ENCODE peak calls at places on chromosomes 11 and 22, in six cellular contexts. One of them, this sample, is unnamed.

GRCh38 chr11:19326499-19326898 is 85.8 kb upstream of the E2F8 start:
- DNase-seq in dorsolateral prefrontal cortex: no peak
- DNase-seq in MCF 10A: peak; percentile 41
- DNase-seq in Calu3: no peak
- DNase-seq in stimulated activated CD8-positive, alpha-beta memory T cell treated with anti-CD3 and anti-CD28 coated beads, Interleukin-7, amount 100 ng/mL, for 1 hour: no peak
- DNase-seq in skeletal muscle cell: no peak
- DNase-seq in this sample: no peak

GRCh38 chr22:42188808-42189447 is 58.3 kb upstream of the CYP2D6 start:
- DNase-seq in skeletal muscle cell: no peak
- DNase-seq in MCF 10A: peak; percentile 61
- DNase-seq in Calu3: peak; percentile 62
- DNase-seq in stimulated activated CD8-positive, alpha-beta memory T cell treated with anti-CD3 and anti-CD28 coated beads, Interleukin-7, amount 100 ng/mL, for 1 hour: no peak
- DNase-seq in dorsolateral prefrontal cortex: no peak
- DNase-seq in this sample: peak; percentile 51

GRCh38 chr11:2830886-2831285 is 54.7 kb downstream of the CDKN1C start:
- DNase-seq in dorsolateral prefrontal cortex: no peak
- DNase-seq in skeletal muscle cell: no peak
- DNase-seq in MCF 10A: no peak
- DNase-seq in Calu3: no peak
- DNase-seq in stimulated activated CD8-positive, alpha-beta memory T cell treated with anti-CD3 and anti-CD28 coated beads, Interleukin-7, amount 100 ng/mL, for 1 hour: no peak
- DNase-seq in this sample: no peak

GRCh38 chr22:22060200-22061084 is 77.9 kb upstream of the TOP3B start:
- DNase-seq in MCF 10A: peak; percentile 61
- DNase-seq in stimulated activated CD8-positive, alpha-beta memory T cell treated with anti-CD3 and anti-CD28 coated beads, Interleukin-7, amount 100 ng/mL, for 1 hour: no peak
- DNase-seq in Calu3: peak; percentile 85
- DNase-seq in dorsolateral prefrontal cortex: peak; percentile 77
- DNase-seq in skeletal muscle cell: no peak
- DNase-seq in this sample: no peak

GRCh38 chr22:39456262-39457046 is at the start of gene MGAT3:
- DNase-seq in MCF 10A: no peak
- DNase-seq in skeletal muscle cell: no peak
- DNase-seq in Calu3: no peak
- DNase-seq in stimulated activated CD8-positive, alpha-beta memory T cell treated with anti-CD3 and anti-CD28 coated beads, Interleukin-7, amount 100 ng/mL, for 1 hour: no peak
- DNase-seq in dorsolateral prefrontal cortex: no peak
- DNase-seq in this sample: no peak

GRCh38 chr11:75173336-75173735 is 22.4 kb downstream of the SLCO2B1 start:
- DNase-seq in MCF 10A: no peak
- DNase-seq in Calu3: no peak
- DNase-seq in dorsolateral prefrontal cortex: no peak
- DNase-seq in skeletal muscle cell: no peak
- DNase-seq in stimulated activated CD8-positive, alpha-beta memory T cell treated with anti-CD3 and anti-CD28 coated beads, Interleukin-7, amount 100 ng/mL, for 1 hour: no peak
- DNase-seq in this sample: no peak

GRCh38 chr11:132125855-132126841 is 755.7 kb downstream of the NTM start:
- DNase-seq in Calu3: no peak
- DNase-seq in stimulated activated CD8-positive, alpha-beta memory T cell treated with anti-CD3 and anti-CD28 coated beads, Interleukin-7, amount 100 ng/mL, for 1 hour: no peak
- DNase-seq in MCF 10A: no peak
- DNase-seq in dorsolateral prefrontal cortex: no peak
- DNase-seq in skeletal muscle cell: peak; percentile 54
- DNase-seq in this sample: no peak

GRCh38 chr11:15208570-15209222 is 94.0 kb downstream of the INSC start:
- DNase-seq in stimulated activated CD8-positive, alpha-beta memory T cell treated with anti-CD3 and anti-CD28 coated beads, Interleukin-7, amount 100 ng/mL, for 1 hour: peak; percentile 30
- DNase-seq in Calu3: peak; percentile 86
- DNase-seq in dorsolateral prefrontal cortex: peak; percentile 75
- DNase-seq in skeletal muscle cell: no peak
- DNase-seq in MCF 10A: peak; percentile 71
- DNase-seq in this sample: no peak

GRCh38 chr22:40123387-40123786 is 54.3 kb upstream of the TNRC6B start:
- DNase-seq in stimulated activated CD8-positive, alpha-beta memory T cell treated with anti-CD3 and anti-CD28 coated beads, Interleukin-7, amount 100 ng/mL, for 1 hour: no peak
- DNase-seq in Calu3: no peak
- DNase-seq in dorsolateral prefrontal cortex: no peak
- DNase-seq in skeletal muscle cell: no peak
- DNase-seq in MCF 10A: no peak
- DNase-seq in this sample: no peak

GRCh38 chr11:65425971-65426838 is 3.6 kb downstream of the NEAT1 start:
- DNase-seq in stimulated activated CD8-positive, alpha-beta memory T cell treated with anti-CD3 and anti-CD28 coated beads, Interleukin-7, amount 100 ng/mL, for 1 hour: no peak
- DNase-seq in Calu3: no peak
- DNase-seq in skeletal muscle cell: no peak
- DNase-seq in MCF 10A: peak; percentile 90
- DNase-seq in dorsolateral prefrontal cortex: no peak
- DNase-seq in this sample: no peak

GRCh38 chr11:65111537-65112225 is at the start of gene TM7SF2:
- DNase-seq in stimulated activated CD8-positive, alpha-beta memory T cell treated with anti-CD3 and anti-CD28 coated beads, Interleukin-7, amount 100 ng/mL, for 1 hour: peak; percentile 75
- DNase-seq in Calu3: peak; percentile 97
- DNase-seq in MCF 10A: peak; percentile 96
- DNase-seq in dorsolateral prefrontal cortex: peak; percentile 98
- DNase-seq in skeletal muscle cell: peak; percentile 62
- DNase-seq in this sample: no peak

GRCh38 chr11:8222820-8223512 is 40.7 kb downstream of the LMO1 start:
- DNase-seq in MCF 10A: no peak
- DNase-seq in stimulated activated CD8-positive, alpha-beta memory T cell treated with anti-CD3 and anti-CD28 coated beads, Interleukin-7, amount 100 ng/mL, for 1 hour: no peak
- DNase-seq in Calu3: no peak
- DNase-seq in skeletal muscle cell: no peak
- DNase-seq in dorsolateral prefrontal cortex: no peak
- DNase-seq in this sample: no peak

GRCh38 chr11:111923951-111924350 is 5.2 kb downstream of the C11orf52 start:
- DNase-seq in stimulated activated CD8-positive, alpha-beta memory T cell treated with anti-CD3 and anti-CD28 coated beads, Interleukin-7, amount 100 ng/mL, for 1 hour: no peak
- DNase-seq in Calu3: no peak
- DNase-seq in skeletal muscle cell: no peak
- DNase-seq in MCF 10A: no peak
- DNase-seq in dorsolateral prefrontal cortex: no peak
- DNase-seq in this sample: no peak

GRCh38 chr11:94641167-94641761 is 74.1 kb downstream of the PIWIL4 start:
- DNase-seq in skeletal muscle cell: no peak
- DNase-seq in Calu3: no peak
- DNase-seq in dorsolateral prefrontal cortex: no peak
- DNase-seq in MCF 10A: no peak
- DNase-seq in stimulated activated CD8-positive, alpha-beta memory T cell treated with anti-CD3 and anti-CD28 coated beads, Interleukin-7, amount 100 ng/mL, for 1 hour: no peak
- DNase-seq in this sample: no peak

GRCh38 chr11:66870131-66870530 is 13.3 kb downstream of the LRFN4 start:
- DNase-seq in Calu3: no peak
- DNase-seq in skeletal muscle cell: no peak
- DNase-seq in dorsolateral prefrontal cortex: no peak
- DNase-seq in MCF 10A: no peak
- DNase-seq in stimulated activated CD8-positive, alpha-beta memory T cell treated with anti-CD3 and anti-CD28 coated beads, Interleukin-7, amount 100 ng/mL, for 1 hour: no peak
- DNase-seq in this sample: no peak

This sample was measured in kidney epithelial cell.